ENCODE peak calls at places on chromosomes 1 and 21, in ten cellular contexts. X is astrocyte of the spinal cord, W is prostate gland, M is osteoblast, L is fibroblast of lung, E is right atrium auricular region, B is astrocyte of the cerebellum, R is brain microvascular endothelial cell, K is suprapubic skin, D is tibial artery. G is an unnamed sample.

GRCh38 chr1:29711582-29712274 is 475.4 kb downstream of the PTPRU start:
- DNase-seq in R (peak; percentile 73), E (no peak), M (peak; percentile 94), K (no peak), L (peak; percentile 60), W (no peak), D (no peak), X (peak; percentile 95), B (peak; percentile 93), G (peak; percentile 14)

GRCh38 chr1:65264197-65264929 is 45.0 kb upstream of the DNAJC6 start:
- DNase-seq in R (peak; percentile 71), K (no peak), W (no peak), D (no peak), X (peak; percentile 64), M (peak; percentile 74), L (peak; percentile 54), E (no peak), B (no peak), G (peak; percentile 48)

GRCh38 chr1:80675469-80675868 is 1125.3 kb upstream of the ADGRL2 start:
- DNase-seq in E (no peak), L (peak; percentile 48), K (no peak), X (peak; percentile 22), D (no peak), R (peak; percentile 1), M (no peak), W (no peak), B (no peak), G (no peak)

GRCh38 chr1:162159515-162159914 is 90.0 kb downstream of the NOS1AP start:
- DNase-seq in D (no peak), B (no peak), M (no peak), W (no peak), X (no peak), K (no peak), R (no peak), L (no peak), E (no peak), G (no peak)

GRCh38 chr1:22573237-22573636 is 9.9 kb downstream of the EPHA8 start:
- DNase-seq in B (no peak), W (no peak), M (no peak), X (no peak), D (no peak), K (no peak), E (no peak), R (no peak), L (no peak), G (no peak)

GRCh38 chr1:228082975-228083870 is 715 bp downstream of the ARF1 start:
- DNase-seq in L (peak; percentile 40), D (peak; percentile 84), K (peak; percentile 84), M (peak; percentile 79), W (peak; percentile 44), X (no peak), R (no peak), B (no peak), E (no peak), G (peak; percentile 47)

GRCh38 chr1:182332256-182332655 is 59.3 kb downstream of the GLUL start:
- DNase-seq in R (no peak), W (no peak), B (no peak), E (no peak), L (no peak), K (no peak), D (no peak), M (no peak), X (no peak), G (peak; percentile 57)

GRCh38 chr1:196546272-196547245 is 61.7 kb downstream of the KCNT2 start:
- DNase-seq in B (no peak), W (no peak), X (peak; percentile 19), K (no peak), M (no peak), E (no peak), L (peak; percentile 77), R (no peak), D (no peak), G (peak; percentile 32)

GRCh38 chr1:87115317-87115885 is 201.0 kb downstream of the HS2ST1 start:
- DNase-seq in L (peak; percentile 74), R (peak; percentile 20), M (peak; percentile 80), W (no peak), K (no peak), D (no peak), E (no peak), X (peak; percentile 78), B (peak; percentile 79), G (peak; percentile 64)

GRCh38 chr1:19047373-19047772 is 90.9 kb upstream of the IFFO2 start:
- DNase-seq in D (no peak), L (no peak), M (no peak), E (no peak), B (no peak), X (no peak), R (no peak), W (no peak), K (peak; percentile 51), G (no peak)

GRCh38 chr1:58780586-58781452 is 3.0 kb downstream of the JUN start:
- DNase-seq in W (peak; percentile 36), K (no peak), D (no peak), B (no peak), R (no peak), E (no peak), L (peak; percentile 25), X (peak; percentile 39), M (no peak), G (peak; percentile 52)

DNA sequence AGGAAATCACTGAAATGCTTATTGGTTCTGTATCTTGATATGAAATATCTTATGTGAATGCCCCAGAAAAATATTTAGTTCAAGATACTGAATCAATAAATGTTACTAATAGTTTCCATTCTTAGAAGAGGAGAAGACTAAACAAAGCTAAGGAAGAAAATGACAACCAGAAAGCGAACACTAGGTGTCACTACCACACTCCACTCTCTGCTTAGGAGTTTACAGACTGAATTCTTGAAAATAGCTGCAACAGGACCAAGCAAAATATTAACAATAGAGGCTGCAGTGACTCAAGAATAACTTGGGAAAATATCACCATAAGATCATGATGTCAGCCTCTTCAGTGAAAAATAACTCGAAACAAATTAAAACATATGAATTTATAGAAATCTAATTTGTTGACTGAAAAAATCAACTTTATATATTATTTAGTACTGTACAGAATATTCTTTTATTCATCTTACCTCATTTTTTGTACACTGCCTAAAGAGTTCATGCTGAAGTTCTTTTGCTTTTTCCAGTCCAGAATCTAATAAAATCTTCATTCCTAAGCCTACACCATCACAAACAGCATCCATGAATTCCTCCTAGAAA is 61.6 kb downstream of the KIF14 start:
- DNase-seq in D (no peak), E (no peak), B (peak; percentile 51), M (peak; percentile 58), K (no peak), R (peak; percentile 61), W (no peak), X (peak; percentile 66), L (peak; percentile 75), G (peak; percentile 59)
- TF ChIP-seq CTCF in D (peak; percentile 50), E (peak; percentile 66), B (peak; percentile 73), M (peak; percentile 78), K (peak; percentile 50), R (peak; percentile 69), W (peak; percentile 21), X (peak; percentile 74), L (peak; percentile 62), G (peak; percentile 71)

DNA sequence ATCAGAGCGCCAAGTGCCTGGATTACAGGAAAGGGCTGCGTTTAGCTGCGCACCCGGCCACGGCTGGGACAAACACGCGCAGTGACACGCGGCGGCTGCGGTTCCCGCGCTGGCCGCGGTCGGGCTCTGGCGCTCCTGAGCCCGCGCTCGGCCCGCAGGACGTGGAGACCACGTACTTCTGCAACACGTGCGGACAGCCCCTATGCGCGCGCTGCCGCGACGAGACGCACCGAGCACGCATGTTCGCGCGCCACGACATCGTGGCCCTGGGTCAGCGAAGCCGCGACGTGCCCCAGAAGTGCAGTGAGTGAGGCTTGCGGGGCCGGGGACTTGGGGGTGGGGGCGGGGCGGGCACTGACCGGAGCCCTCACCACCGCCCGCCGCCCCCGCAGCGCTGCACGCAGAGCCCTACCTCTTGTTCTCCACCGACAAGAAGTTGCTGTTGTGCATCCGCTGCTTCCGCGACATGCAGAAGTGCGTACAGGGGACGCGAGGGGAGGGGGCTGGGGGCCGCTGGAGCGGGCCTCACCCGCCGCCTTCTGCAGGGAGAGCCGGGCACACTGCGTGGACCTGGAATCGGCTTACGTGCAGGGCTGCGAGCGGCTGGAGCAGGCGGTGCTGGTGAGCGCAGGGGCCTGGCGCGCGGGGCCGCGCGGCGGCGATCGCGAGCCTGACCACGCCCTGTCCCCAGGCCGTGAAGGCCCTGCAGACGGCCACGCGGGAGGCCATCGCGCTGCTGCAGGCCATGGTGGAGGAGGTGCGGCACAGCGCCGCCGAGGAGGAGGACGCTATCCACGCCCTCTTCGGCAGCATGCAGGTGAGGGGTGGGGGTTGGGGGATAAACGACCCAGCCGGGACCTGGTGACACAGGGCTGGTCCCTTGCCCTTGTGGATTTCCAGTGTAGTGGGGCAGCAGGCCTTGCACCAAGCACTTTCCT is 3.1 kb downstream of the RNF207 start:
- DNase-seq in L (peak; percentile 50), E (no peak), R (no peak), M (peak; percentile 97), D (no peak), B (no peak), W (no peak), X (peak; percentile 26), K (no peak), G (peak; percentile 38)
- H3K4me3 ChIP-seq in L (peak overlapping the region; percentile 33), E (peak overlapping the region; percentile 53), R (peak overlapping the region; percentile 52), M (peak overlapping the region; percentile 64), D (peak overlapping the region; percentile 30), B (peak overlapping the region; percentile 25), W (no peak overlapping the region), X (peak overlapping the region; percentile 35), K (peak overlapping the region; percentile 51), G (peak overlapping the region; percentile 36)

DNA sequence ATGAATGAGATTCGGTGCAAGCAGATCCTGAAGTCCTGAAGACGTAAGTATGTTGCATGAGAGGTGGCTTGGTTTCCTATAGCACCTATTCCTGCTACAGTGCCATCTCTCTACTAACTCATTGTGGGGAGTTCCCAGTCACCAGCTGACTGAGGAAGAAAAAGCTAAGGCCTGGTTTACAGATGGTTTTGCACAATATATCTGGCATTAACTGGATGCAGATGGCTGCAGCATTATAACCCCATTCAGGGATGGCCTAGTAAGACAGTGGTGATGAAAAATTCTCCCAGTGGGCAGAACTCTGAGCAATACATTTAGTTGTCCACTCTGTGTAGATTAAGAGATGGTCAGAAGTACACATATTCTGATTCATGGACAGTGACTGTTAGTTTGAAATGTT is 36.7 kb downstream of the RTCA start:
- DNase-seq in K (no peak), M (no peak), B (no peak), W (no peak), L (no peak), R (no peak), D (no peak), E (no peak), X (no peak), G (no peak)
- TF ChIP-seq CTCF in K (no peak), M (no peak), B (no peak), W (no peak), L (no peak), R (no peak), D (no peak), E (no peak), X (no peak), G (no peak)

DNA sequence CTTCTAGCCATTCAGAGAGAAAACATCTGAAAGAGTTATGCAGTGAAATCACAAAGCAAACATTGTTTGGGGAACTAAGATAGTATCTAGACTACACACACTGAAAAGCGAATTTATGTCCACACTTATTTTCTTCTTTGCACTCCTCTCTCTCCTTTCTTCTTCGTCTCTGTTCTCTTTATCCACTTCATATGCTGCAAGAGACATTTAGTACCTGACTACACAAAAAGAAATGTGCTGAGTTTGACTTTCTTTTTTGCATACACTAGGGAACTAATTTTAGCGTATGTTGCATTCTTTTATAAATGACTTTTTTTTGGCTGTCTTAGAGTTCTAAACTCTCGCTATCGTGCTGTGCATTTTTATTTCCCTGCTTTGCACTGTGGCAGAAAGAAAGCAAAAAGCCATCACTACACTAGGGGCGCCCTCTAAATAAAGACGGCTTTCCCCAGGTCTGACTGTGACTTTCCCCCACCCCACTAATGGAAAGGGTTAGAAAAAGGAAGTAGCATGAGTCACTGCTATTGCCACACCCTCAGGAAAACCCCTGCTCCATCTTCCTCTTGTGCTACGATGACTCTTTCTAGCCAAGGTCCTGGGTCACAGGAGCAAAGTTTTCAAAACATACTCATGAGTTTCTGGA is 65.7 kb downstream of the MAP3K7CL start:
- DNase-seq in X (peak; percentile 89), K (peak; percentile 78), R (peak; percentile 95), L (peak; percentile 95), E (peak; percentile 77), M (peak; percentile 85), B (peak; percentile 51), D (peak; percentile 72), W (no peak), G (peak; percentile 93)
- H3K4me3 ChIP-seq in X (peak overlapping the region; percentile 15), K (peak overlapping the region; percentile 12), R (peak overlapping the region; percentile 12), L (peak overlapping the region; percentile 51), E (peak overlapping the region; percentile 29), M (peak overlapping the region; percentile 54), B (no peak overlapping the region), D (peak overlapping the region; percentile 35), W (no peak overlapping the region), G (peak overlapping the region; percentile 34)

G was measured in fibroblast of villous mesenchyme.